ENCODE peak calls at places on chromosomes 11 and 22, in four cellular contexts. One of them, this sample, is unnamed.

GRCh38 chr22:37065149-37065548 is 13.6 kb downstream of the KCTD17 start:
- DNase-seq in ovary: no peak
- DNase-seq in endothelial cell of umbilical vein: no peak
- DNase-seq in uterus: no peak
- DNase-seq in this sample: no peak

GRCh38 chr22:20885557-20886323 is 26.9 kb downstream of the SNAP29 start:
- DNase-seq in ovary: peak
- DNase-seq in endothelial cell of umbilical vein: peak
- DNase-seq in uterus: peak
- DNase-seq in this sample: peak

GRCh38 chr11:61647529-61647928 is 32.7 kb upstream of the DAGLA start:
- DNase-seq in ovary: no peak
- DNase-seq in endothelial cell of umbilical vein: no peak
- DNase-seq in uterus: no peak
- DNase-seq in this sample: no peak

GRCh38 chr11:112744041-112744440 is 217.2 kb upstream of the NCAM1 start:
- DNase-seq in ovary: no peak
- DNase-seq in endothelial cell of umbilical vein: no peak
- DNase-seq in uterus: no peak
- DNase-seq in this sample: no peak

GRCh38 chr22:24730864-24731263 is 43.7 kb downstream of the PIWIL3 start:
- DNase-seq in ovary: no peak
- DNase-seq in endothelial cell of umbilical vein: no peak
- DNase-seq in uterus: no peak
- DNase-seq in this sample: no peak

GRCh38 chr11:118622376-118623290 is 15.2 kb downstream of the PHLDB1 start:
- DNase-seq in ovary: peak
- DNase-seq in endothelial cell of umbilical vein: peak
- DNase-seq in uterus: no peak
- DNase-seq in this sample: peak

GRCh38 chr11:64070301-64070656 is 34.5 kb downstream of the FLRT1 start:
- DNase-seq in ovary: no peak
- DNase-seq in endothelial cell of umbilical vein: no peak
- DNase-seq in uterus: no peak
- DNase-seq in this sample: no peak

GRCh38 chr22:45453764-45454163 is 40.3 kb downstream of the RIBC2 start:
- DNase-seq in ovary: no peak
- DNase-seq in endothelial cell of umbilical vein: no peak
- DNase-seq in uterus: no peak
- DNase-seq in this sample: no peak

GRCh38 chr11:17767914-17768313 is 33.3 kb downstream of the KCNC1 start:
- DNase-seq in ovary: peak
- DNase-seq in endothelial cell of umbilical vein: no peak
- DNase-seq in uterus: no peak
- DNase-seq in this sample: no peak

GRCh38 chr11:72378704-72379383 is 55.5 kb downstream of the CLPB start:
- DNase-seq in ovary: peak
- DNase-seq in endothelial cell of umbilical vein: no peak
- DNase-seq in uterus: peak
- DNase-seq in this sample: peak

GRCh38 chr11:6365659-6366058 is 24.6 kb upstream of the SMPD1 start:
- DNase-seq in ovary: no peak
- DNase-seq in endothelial cell of umbilical vein: no peak
- DNase-seq in uterus: no peak
- DNase-seq in this sample: no peak

GRCh38 chr11:61129608-61130523 is 27.6 kb downstream of the CD5 start:
- DNase-seq in ovary: peak
- DNase-seq in endothelial cell of umbilical vein: peak
- DNase-seq in uterus: peak
- DNase-seq in this sample: peak

GRCh38 chr11:70158201-70158600 is 44.9 kb upstream of the FADD start:
- DNase-seq in ovary: no peak
- DNase-seq in endothelial cell of umbilical vein: no peak
- DNase-seq in uterus: no peak
- DNase-seq in this sample: no peak

GRCh38 chr11:3003396-3004231 is 11.5 kb upstream of the NAP1L4 start:
- DNase-seq in ovary: peak
- DNase-seq in endothelial cell of umbilical vein: no peak
- DNase-seq in uterus: no peak
- DNase-seq in this sample: no peak

GRCh38 chr22:50192056-50192824 is 6.5 kb downstream of the TRABD start:
- DNase-seq in ovary: no peak
- DNase-seq in endothelial cell of umbilical vein: no peak
- DNase-seq in uterus: no peak
- DNase-seq in this sample: no peak

GRCh38 chr11:119029340-119030028 is 1.2 kb downstream of the SLC37A4 start:
- DNase-seq in ovary: peak
- DNase-seq in endothelial cell of umbilical vein: no peak
- DNase-seq in uterus: no peak
- DNase-seq in this sample: no peak

GRCh38 chr11:62575156-62575555 is 1.5 kb upstream of the EEF1G start:
- DNase-seq in ovary: peak
- DNase-seq in endothelial cell of umbilical vein: no peak
- DNase-seq in uterus: peak
- DNase-seq in this sample: no peak

GRCh38 chr11:86627776-86628455 is 44.5 kb downstream of the ME3 start:
- DNase-seq in ovary: peak
- DNase-seq in endothelial cell of umbilical vein: no peak
- DNase-seq in uterus: no peak
- DNase-seq in this sample: no peak

GRCh38 chr11:120235024-120235628 is 4.8 kb upstream of the POU2F3 start:
- DNase-seq in ovary: peak
- DNase-seq in endothelial cell of umbilical vein: peak
- DNase-seq in uterus: peak
- DNase-seq in this sample: peak

GRCh38 chr22:29695129-29695926 is 24.5 kb upstream of the CABP7 start:
- DNase-seq in ovary: no peak
- DNase-seq in endothelial cell of umbilical vein: no peak
- DNase-seq in uterus: no peak
- DNase-seq in this sample: peak

GRCh38 chr11:109707411-109707810 is 285.4 kb downstream of the C11orf87 start:
- DNase-seq in ovary: no peak
- DNase-seq in endothelial cell of umbilical vein: no peak
- DNase-seq in uterus: no peak
- DNase-seq in this sample: no peak

GRCh38 chr11:79480864-79481263 is 40.0 kb upstream of the TENM4 start:
- DNase-seq in ovary: no peak
- DNase-seq in endothelial cell of umbilical vein: no peak
- DNase-seq in uterus: no peak
- DNase-seq in this sample: no peak
- TF ChIP-seq POLR2A in ovary: no peak
- TF ChIP-seq POLR2A in endothelial cell of umbilical vein: no peak
- TF ChIP-seq POLR2A in uterus: no peak
- TF ChIP-seq POLR2A in this sample: no peak

GRCh38 chr11:128026596-128026995 is 560.8 kb downstream of the ETS1 start:
- DNase-seq in ovary: no peak
- DNase-seq in endothelial cell of umbilical vein: peak
- DNase-seq in uterus: no peak
- DNase-seq in this sample: no peak
- TF ChIP-seq CTCF in ovary: no peak
- TF ChIP-seq CTCF in endothelial cell of umbilical vein: no peak
- TF ChIP-seq CTCF in uterus: no peak
- TF ChIP-seq CTCF in this sample: no peak

GRCh38 chr11:130069684-130070108 is at the start of gene APLP2:
- DNase-seq in ovary: peak
- DNase-seq in endothelial cell of umbilical vein: peak
- DNase-seq in uterus: peak
- DNase-seq in this sample: peak

GRCh38 chr11:130070109-130070828 is 575 bp downstream of the APLP2 start:
- DNase-seq in ovary: peak
- DNase-seq in endothelial cell of umbilical vein: peak
- DNase-seq in uterus: peak
- DNase-seq in this sample: peak

GRCh38 chr11:130068546-130068985 is 1.1 kb upstream of the APLP2 start:
- DNase-seq in ovary: no peak
- DNase-seq in endothelial cell of umbilical vein: no peak
- DNase-seq in uterus: no peak
- DNase-seq in this sample: no peak

GRCh38 chr11:130070829-130071205 is 1.1 kb downstream of the APLP2 start:
- DNase-seq in ovary: no peak
- DNase-seq in endothelial cell of umbilical vein: no peak
- DNase-seq in uterus: no peak
- DNase-seq in this sample: no peak

GRCh38 chr11:130068986-130069683 is 559 bp upstream of the APLP2 start:
- DNase-seq in ovary: no peak
- DNase-seq in endothelial cell of umbilical vein: peak
- DNase-seq in uterus: peak
- DNase-seq in this sample: peak
- TF ChIP-seq POLR2A in ovary: no peak
- TF ChIP-seq POLR2A in endothelial cell of umbilical vein: no peak
- TF ChIP-seq POLR2A in uterus: peak
- TF ChIP-seq POLR2A in this sample: no peak

DNA sequence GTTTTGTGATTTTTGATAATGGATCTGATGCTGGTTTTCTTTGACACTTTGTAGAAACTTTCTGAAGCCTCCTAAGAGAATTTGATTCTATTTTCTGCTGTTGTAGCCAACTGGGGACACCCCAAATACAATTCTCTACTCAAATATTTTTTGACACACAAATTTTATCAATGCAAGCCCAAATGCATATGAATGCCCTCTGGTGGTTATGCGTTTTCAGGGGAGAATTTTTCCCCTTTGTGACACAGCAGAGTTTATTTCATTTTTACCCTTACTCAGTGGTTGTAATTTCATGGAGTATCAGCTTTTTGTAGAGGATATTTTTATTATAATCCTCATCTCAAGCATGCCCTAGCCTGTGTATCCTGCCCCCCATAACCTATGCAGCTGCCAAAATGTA is 44.7 kb upstream of the MTMR2 start:
- DNase-seq in ovary: no peak
- DNase-seq in endothelial cell of umbilical vein: peak
- DNase-seq in uterus: no peak
- DNase-seq in this sample: no peak
- TF ChIP-seq CTCF in ovary: no peak
- TF ChIP-seq CTCF in endothelial cell of umbilical vein: peak
- TF ChIP-seq CTCF in uterus: no peak
- TF ChIP-seq CTCF in this sample: no peak

This sample was measured in breast epithelium.